ENCODE peak calls at places on chromosomes 13 and 19, in eight cellular contexts. One of them, this sample, is unnamed.

GRCh38 chr13:98285317-98285716 is 108.2 kb upstream of the RNF113B start:
- DNase-seq in RPMI7951: no peak
- DNase-seq in C1 segment of cervical spinal cord: no peak
- DNase-seq in islet precursor cell: peak
- DNase-seq in activated naive CD4-positive, alpha-beta T cell treated with Interleukin-2 at 50 U/mL for 16 hours: no peak
- DNase-seq in lung microvascular endothelial cell: no peak
- DNase-seq in NCI-H2081: peak
- DNase-seq in neural crest cell: no peak
- DNase-seq in this sample: no peak

GRCh38 chr13:29472317-29472961 is 123.0 kb downstream of the SLC7A1 start:
- DNase-seq in lung microvascular endothelial cell: peak
- DNase-seq in RPMI7951: peak
- DNase-seq in activated naive CD4-positive, alpha-beta T cell treated with Interleukin-2 at 50 U/mL for 16 hours: peak
- DNase-seq in islet precursor cell: peak
- DNase-seq in neural crest cell: peak
- DNase-seq in NCI-H2081: no peak
- DNase-seq in C1 segment of cervical spinal cord: no peak
- DNase-seq in this sample: no peak

GRCh38 chr13:110531671-110532083 is 29.8 kb downstream of the RAB20 start:
- DNase-seq in lung microvascular endothelial cell: no peak
- DNase-seq in NCI-H2081: no peak
- DNase-seq in RPMI7951: no peak
- DNase-seq in C1 segment of cervical spinal cord: no peak
- DNase-seq in islet precursor cell: no peak
- DNase-seq in activated naive CD4-positive, alpha-beta T cell treated with Interleukin-2 at 50 U/mL for 16 hours: no peak
- DNase-seq in neural crest cell: no peak
- DNase-seq in this sample: no peak

GRCh38 chr19:54125713-54126112 is 10.2 kb downstream of the PRPF31 start:
- DNase-seq in neural crest cell: no peak
- DNase-seq in C1 segment of cervical spinal cord: no peak
- DNase-seq in NCI-H2081: no peak
- DNase-seq in lung microvascular endothelial cell: no peak
- DNase-seq in RPMI7951: no peak
- DNase-seq in islet precursor cell: no peak
- DNase-seq in activated naive CD4-positive, alpha-beta T cell treated with Interleukin-2 at 50 U/mL for 16 hours: no peak
- DNase-seq in this sample: no peak

GRCh38 chr19:1855828-1856255 is 7.5 kb downstream of the KLF16 start:
- DNase-seq in activated naive CD4-positive, alpha-beta T cell treated with Interleukin-2 at 50 U/mL for 16 hours: peak
- DNase-seq in RPMI7951: no peak
- DNase-seq in C1 segment of cervical spinal cord: no peak
- DNase-seq in islet precursor cell: no peak
- DNase-seq in neural crest cell: no peak
- DNase-seq in lung microvascular endothelial cell: no peak
- DNase-seq in NCI-H2081: no peak
- DNase-seq in this sample: no peak

GRCh38 chr19:19602136-19602712 is 16.3 kb downstream of the PBX4 start:
- DNase-seq in lung microvascular endothelial cell: no peak
- DNase-seq in NCI-H2081: no peak
- DNase-seq in islet precursor cell: no peak
- DNase-seq in RPMI7951: no peak
- DNase-seq in activated naive CD4-positive, alpha-beta T cell treated with Interleukin-2 at 50 U/mL for 16 hours: peak
- DNase-seq in neural crest cell: no peak
- DNase-seq in C1 segment of cervical spinal cord: no peak
- DNase-seq in this sample: no peak

GRCh38 chr13:111115841-111116500 is 861 bp downstream of the ARHGEF7 start:
- DNase-seq in islet precursor cell: peak
- DNase-seq in RPMI7951: peak
- DNase-seq in lung microvascular endothelial cell: peak
- DNase-seq in C1 segment of cervical spinal cord: no peak
- DNase-seq in activated naive CD4-positive, alpha-beta T cell treated with Interleukin-2 at 50 U/mL for 16 hours: no peak
- DNase-seq in NCI-H2081: no peak
- DNase-seq in neural crest cell: peak
- DNase-seq in this sample: no peak

GRCh38 chr13:20902438-20903163 is at the start of gene XPO4:
- DNase-seq in RPMI7951: peak
- DNase-seq in C1 segment of cervical spinal cord: peak
- DNase-seq in NCI-H2081: peak
- DNase-seq in islet precursor cell: peak
- DNase-seq in activated naive CD4-positive, alpha-beta T cell treated with Interleukin-2 at 50 U/mL for 16 hours: peak
- DNase-seq in lung microvascular endothelial cell: peak
- DNase-seq in neural crest cell: peak
- DNase-seq in this sample: peak

GRCh38 chr13:114062341-114062740 is 70.1 kb downstream of the RASA3 start:
- DNase-seq in NCI-H2081: no peak
- DNase-seq in islet precursor cell: no peak
- DNase-seq in C1 segment of cervical spinal cord: no peak
- DNase-seq in activated naive CD4-positive, alpha-beta T cell treated with Interleukin-2 at 50 U/mL for 16 hours: no peak
- DNase-seq in neural crest cell: no peak
- DNase-seq in RPMI7951: no peak
- DNase-seq in lung microvascular endothelial cell: no peak
- DNase-seq in this sample: no peak

GRCh38 chr19:28358604-28359003 is 854.3 kb downstream of the UQCRFS1 start:
- DNase-seq in NCI-H2081: no peak
- DNase-seq in islet precursor cell: no peak
- DNase-seq in neural crest cell: no peak
- DNase-seq in lung microvascular endothelial cell: no peak
- DNase-seq in C1 segment of cervical spinal cord: no peak
- DNase-seq in RPMI7951: no peak
- DNase-seq in activated naive CD4-positive, alpha-beta T cell treated with Interleukin-2 at 50 U/mL for 16 hours: no peak
- DNase-seq in this sample: no peak

GRCh38 chr13:75271851-75272250 is 210.1 kb downstream of the TBC1D4 start:
- DNase-seq in lung microvascular endothelial cell: no peak
- DNase-seq in neural crest cell: no peak
- DNase-seq in islet precursor cell: no peak
- DNase-seq in RPMI7951: no peak
- DNase-seq in activated naive CD4-positive, alpha-beta T cell treated with Interleukin-2 at 50 U/mL for 16 hours: no peak
- DNase-seq in C1 segment of cervical spinal cord: no peak
- DNase-seq in NCI-H2081: no peak
- DNase-seq in this sample: no peak

GRCh38 chr19:19847781-19848180 is 17.9 kb upstream of the ZNF253 start:
- DNase-seq in C1 segment of cervical spinal cord: no peak
- DNase-seq in islet precursor cell: no peak
- DNase-seq in activated naive CD4-positive, alpha-beta T cell treated with Interleukin-2 at 50 U/mL for 16 hours: no peak
- DNase-seq in NCI-H2081: no peak
- DNase-seq in RPMI7951: no peak
- DNase-seq in lung microvascular endothelial cell: no peak
- DNase-seq in neural crest cell: no peak
- DNase-seq in this sample: no peak

GRCh38 chr13:26047040-26047439 is 4.8 kb downstream of the SHISA2 start:
- DNase-seq in RPMI7951: no peak
- DNase-seq in islet precursor cell: no peak
- DNase-seq in NCI-H2081: no peak
- DNase-seq in activated naive CD4-positive, alpha-beta T cell treated with Interleukin-2 at 50 U/mL for 16 hours: no peak
- DNase-seq in lung microvascular endothelial cell: no peak
- DNase-seq in neural crest cell: no peak
- DNase-seq in C1 segment of cervical spinal cord: no peak
- DNase-seq in this sample: no peak

GRCh38 chr13:73987618-73988017 is 146.6 kb downstream of the KLF12 start:
- DNase-seq in activated naive CD4-positive, alpha-beta T cell treated with Interleukin-2 at 50 U/mL for 16 hours: no peak
- DNase-seq in NCI-H2081: no peak
- DNase-seq in neural crest cell: no peak
- DNase-seq in C1 segment of cervical spinal cord: no peak
- DNase-seq in islet precursor cell: no peak
- DNase-seq in RPMI7951: no peak
- DNase-seq in lung microvascular endothelial cell: no peak
- DNase-seq in this sample: no peak

GRCh38 chr19:46060012-46060411 is 19.2 kb upstream of the IGFL4 start:
- DNase-seq in activated naive CD4-positive, alpha-beta T cell treated with Interleukin-2 at 50 U/mL for 16 hours: no peak
- DNase-seq in lung microvascular endothelial cell: no peak
- DNase-seq in neural crest cell: no peak
- DNase-seq in islet precursor cell: no peak
- DNase-seq in C1 segment of cervical spinal cord: no peak
- DNase-seq in RPMI7951: no peak
- DNase-seq in NCI-H2081: no peak
- DNase-seq in this sample: no peak

GRCh38 chr13:107516517-107516916 is 698.8 kb downstream of the LIG4 start:
- DNase-seq in activated naive CD4-positive, alpha-beta T cell treated with Interleukin-2 at 50 U/mL for 16 hours: no peak
- DNase-seq in lung microvascular endothelial cell: no peak
- DNase-seq in RPMI7951: no peak
- DNase-seq in C1 segment of cervical spinal cord: no peak
- DNase-seq in NCI-H2081: no peak
- DNase-seq in neural crest cell: no peak
- DNase-seq in islet precursor cell: no peak
- DNase-seq in this sample: no peak

GRCh38 chr19:46697142-46697960 is 19.6 kb downstream of the PRKD2 start:
- DNase-seq in activated naive CD4-positive, alpha-beta T cell treated with Interleukin-2 at 50 U/mL for 16 hours: no peak
- DNase-seq in NCI-H2081: peak
- DNase-seq in RPMI7951: peak
- DNase-seq in neural crest cell: peak
- DNase-seq in islet precursor cell: peak
- DNase-seq in C1 segment of cervical spinal cord: no peak
- DNase-seq in lung microvascular endothelial cell: peak
- DNase-seq in this sample: no peak

GRCh38 chr19:3776479-3777040 is 4.5 kb upstream of the RAX2 start:
- DNase-seq in lung microvascular endothelial cell: no peak
- DNase-seq in neural crest cell: no peak
- DNase-seq in NCI-H2081: no peak
- DNase-seq in islet precursor cell: no peak
- DNase-seq in RPMI7951: no peak
- DNase-seq in activated naive CD4-positive, alpha-beta T cell treated with Interleukin-2 at 50 U/mL for 16 hours: no peak
- DNase-seq in C1 segment of cervical spinal cord: no peak
- DNase-seq in this sample: no peak

GRCh38 chr13:83878691-83879410 is 3.4 kb downstream of the SLITRK1 start:
- DNase-seq in neural crest cell: peak
- DNase-seq in islet precursor cell: peak
- DNase-seq in RPMI7951: no peak
- DNase-seq in C1 segment of cervical spinal cord: no peak
- DNase-seq in NCI-H2081: no peak
- DNase-seq in lung microvascular endothelial cell: no peak
- DNase-seq in activated naive CD4-positive, alpha-beta T cell treated with Interleukin-2 at 50 U/mL for 16 hours: no peak
- DNase-seq in this sample: peak

GRCh38 chr13:51315658-51316057 is 23.8 kb upstream of the SERPINE3 start:
- DNase-seq in RPMI7951: no peak
- DNase-seq in activated naive CD4-positive, alpha-beta T cell treated with Interleukin-2 at 50 U/mL for 16 hours: no peak
- DNase-seq in islet precursor cell: no peak
- DNase-seq in C1 segment of cervical spinal cord: no peak
- DNase-seq in neural crest cell: no peak
- DNase-seq in lung microvascular endothelial cell: peak
- DNase-seq in NCI-H2081: no peak
- DNase-seq in this sample: no peak

GRCh38 chr13:80458546-80458945 is 117.6 kb upstream of the SPRY2 start:
- DNase-seq in neural crest cell: no peak
- DNase-seq in RPMI7951: no peak
- DNase-seq in C1 segment of cervical spinal cord: no peak
- DNase-seq in lung microvascular endothelial cell: peak
- DNase-seq in NCI-H2081: no peak
- DNase-seq in islet precursor cell: no peak
- DNase-seq in activated naive CD4-positive, alpha-beta T cell treated with Interleukin-2 at 50 U/mL for 16 hours: no peak
- DNase-seq in this sample: no peak

GRCh38 chr13:20145521-20145920 is 15.3 kb downstream of the GJA3 start:
- DNase-seq in lung microvascular endothelial cell: no peak
- DNase-seq in NCI-H2081: no peak
- DNase-seq in activated naive CD4-positive, alpha-beta T cell treated with Interleukin-2 at 50 U/mL for 16 hours: no peak
- DNase-seq in RPMI7951: no peak
- DNase-seq in neural crest cell: no peak
- DNase-seq in islet precursor cell: no peak
- DNase-seq in C1 segment of cervical spinal cord: no peak
- DNase-seq in this sample: no peak

GRCh38 chr19:1168877-1169791 is 4.9 kb downstream of the SBNO2 start:
- DNase-seq in neural crest cell: no peak
- DNase-seq in activated naive CD4-positive, alpha-beta T cell treated with Interleukin-2 at 50 U/mL for 16 hours: no peak
- DNase-seq in lung microvascular endothelial cell: peak
- DNase-seq in C1 segment of cervical spinal cord: no peak
- DNase-seq in islet precursor cell: peak
- DNase-seq in RPMI7951: peak
- DNase-seq in NCI-H2081: no peak
- DNase-seq in this sample: no peak

GRCh38 chr13:73536865-73537264 is 478.1 kb downstream of the KLF5 start:
- DNase-seq in islet precursor cell: no peak
- DNase-seq in RPMI7951: no peak
- DNase-seq in C1 segment of cervical spinal cord: no peak
- DNase-seq in neural crest cell: no peak
- DNase-seq in lung microvascular endothelial cell: no peak
- DNase-seq in activated naive CD4-positive, alpha-beta T cell treated with Interleukin-2 at 50 U/mL for 16 hours: no peak
- DNase-seq in NCI-H2081: no peak
- DNase-seq in this sample: no peak

GRCh38 chr13:40503966-40504591 is 162.4 kb downstream of the FOXO1 start:
- DNase-seq in C1 segment of cervical spinal cord: no peak
- DNase-seq in activated naive CD4-positive, alpha-beta T cell treated with Interleukin-2 at 50 U/mL for 16 hours: no peak
- DNase-seq in NCI-H2081: no peak
- DNase-seq in RPMI7951: peak
- DNase-seq in lung microvascular endothelial cell: peak
- DNase-seq in neural crest cell: no peak
- DNase-seq in islet precursor cell: peak
- DNase-seq in this sample: peak

GRCh38 chr13:44431150-44431549 is 57.5 kb downstream of the SERP2 start:
- DNase-seq in islet precursor cell: peak
- DNase-seq in C1 segment of cervical spinal cord: no peak
- DNase-seq in NCI-H2081: no peak
- DNase-seq in RPMI7951: no peak
- DNase-seq in activated naive CD4-positive, alpha-beta T cell treated with Interleukin-2 at 50 U/mL for 16 hours: no peak
- DNase-seq in lung microvascular endothelial cell: no peak
- DNase-seq in neural crest cell: no peak
- DNase-seq in this sample: no peak

GRCh38 chr13:76972430-76972829 is 19.5 kb upstream of the CLN5 start:
- DNase-seq in lung microvascular endothelial cell: peak
- DNase-seq in NCI-H2081: no peak
- DNase-seq in islet precursor cell: peak
- DNase-seq in activated naive CD4-positive, alpha-beta T cell treated with Interleukin-2 at 50 U/mL for 16 hours: no peak
- DNase-seq in C1 segment of cervical spinal cord: no peak
- DNase-seq in neural crest cell: no peak
- DNase-seq in RPMI7951: no peak
- DNase-seq in this sample: no peak

GRCh38 chr19:37966211-37967072 is 59.4 kb downstream of the SIPA1L3 start:
- DNase-seq in islet precursor cell: peak
- DNase-seq in lung microvascular endothelial cell: no peak
- DNase-seq in RPMI7951: peak
- DNase-seq in C1 segment of cervical spinal cord: no peak
- DNase-seq in NCI-H2081: no peak
- DNase-seq in neural crest cell: no peak
- DNase-seq in activated naive CD4-positive, alpha-beta T cell treated with Interleukin-2 at 50 U/mL for 16 hours: no peak
- DNase-seq in this sample: no peak

GRCh38 chr19:47697863-47698609 is 15.2 kb upstream of the EHD2 start:
- DNase-seq in lung microvascular endothelial cell: peak
- DNase-seq in islet precursor cell: peak
- DNase-seq in NCI-H2081: peak
- DNase-seq in activated naive CD4-positive, alpha-beta T cell treated with Interleukin-2 at 50 U/mL for 16 hours: peak
- DNase-seq in C1 segment of cervical spinal cord: peak
- DNase-seq in neural crest cell: peak
- DNase-seq in RPMI7951: peak
- DNase-seq in this sample: peak

GRCh38 chr13:93450226-93450625 is 223.6 kb downstream of the GPC6 start:
- DNase-seq in RPMI7951: no peak
- DNase-seq in C1 segment of cervical spinal cord: no peak
- DNase-seq in lung microvascular endothelial cell: no peak
- DNase-seq in activated naive CD4-positive, alpha-beta T cell treated with Interleukin-2 at 50 U/mL for 16 hours: no peak
- DNase-seq in islet precursor cell: no peak
- DNase-seq in neural crest cell: no peak
- DNase-seq in NCI-H2081: no peak
- DNase-seq in this sample: no peak

GRCh38 chr13:50580684-50581305 is 262.7 kb downstream of the DLEU7 start:
- DNase-seq in activated naive CD4-positive, alpha-beta T cell treated with Interleukin-2 at 50 U/mL for 16 hours: no peak
- DNase-seq in islet precursor cell: no peak
- DNase-seq in lung microvascular endothelial cell: no peak
- DNase-seq in NCI-H2081: no peak
- DNase-seq in C1 segment of cervical spinal cord: no peak
- DNase-seq in RPMI7951: peak
- DNase-seq in neural crest cell: no peak
- DNase-seq in this sample: no peak

GRCh38 chr13:41742917-41743552 is 217.9 kb downstream of the VWA8 start:
- DNase-seq in C1 segment of cervical spinal cord: no peak
- DNase-seq in NCI-H2081: no peak
- DNase-seq in activated naive CD4-positive, alpha-beta T cell treated with Interleukin-2 at 50 U/mL for 16 hours: no peak
- DNase-seq in lung microvascular endothelial cell: no peak
- DNase-seq in islet precursor cell: peak
- DNase-seq in RPMI7951: no peak
- DNase-seq in neural crest cell: no peak
- DNase-seq in this sample: no peak

GRCh38 chr19:55114566-55115145 is 2.8 kb downstream of the PPP1R12C start:
- DNase-seq in RPMI7951: no peak
- DNase-seq in C1 segment of cervical spinal cord: no peak
- DNase-seq in NCI-H2081: no peak
- DNase-seq in islet precursor cell: no peak
- DNase-seq in neural crest cell: no peak
- DNase-seq in lung microvascular endothelial cell: no peak
- DNase-seq in activated naive CD4-positive, alpha-beta T cell treated with Interleukin-2 at 50 U/mL for 16 hours: no peak
- DNase-seq in this sample: no peak

GRCh38 chr19:41849067-41849466 is 4.2 kb downstream of the DMRTC2 start:
- DNase-seq in lung microvascular endothelial cell: no peak
- DNase-seq in RPMI7951: no peak
- DNase-seq in neural crest cell: no peak
- DNase-seq in islet precursor cell: no peak
- DNase-seq in activated naive CD4-positive, alpha-beta T cell treated with Interleukin-2 at 50 U/mL for 16 hours: no peak
- DNase-seq in C1 segment of cervical spinal cord: no peak
- DNase-seq in NCI-H2081: no peak
- DNase-seq in this sample: no peak